ENCODE peak calls at places on chromosomes 4 and X, in ten cellular contexts. S is tibial nerve; E is Karpas-422; W is neural progenitor cell; O is naive thymus-derived CD4-positive, alpha-beta T cell; T is IMR-90; L is mucosa of descending colon; P is ovary; C is mesenchymal stem cell; U is aorta. K is an unnamed sample.

GRCh38 chr4:158913766-158914165 is 144.9 kb downstream of the FNIP2 start:
- DNase-seq in S (no peak), E (no peak), W (no peak), O (no peak), T (no peak), L (no peak), P (no peak), C (no peak), U (no peak), K (no peak)

GRCh38 chr4:7206856-7207567 is 14.7 kb downstream of the SORCS2 start:
- DNase-seq in S (peak; percentile 67), E (no peak), W (peak; percentile 69), O (no peak), T (peak; percentile 90), L (peak; percentile 31), P (peak; percentile 89), C (peak; percentile 84), U (peak; percentile 92), K (no peak)

GRCh38 chrX:11393949-11394654 is 100.9 kb downstream of the AMELX start:
- DNase-seq in S (no peak), E (no peak), W (no peak), O (no peak), T (no peak), L (no peak), P (no peak), C (no peak), U (no peak), K (no peak)

GRCh38 chrX:97860206-97860605 is 976.5 kb downstream of the RPA4 start:
- DNase-seq in S (no peak), E (no peak), W (no peak), O (no peak), T (peak; percentile 73), L (no peak), P (no peak), C (peak; percentile 54), U (no peak), K (no peak)

GRCh38 chr4:169716677-169717076 is 41.1 kb downstream of the HPF1 start:
- DNase-seq in S (no peak), E (no peak), W (no peak), O (no peak), T (peak; percentile 44), L (no peak), P (no peak), C (no peak), U (no peak), K (no peak)

GRCh38 chrX:120365320-120365719 is 3.4 kb downstream of the ATP1B4 start:
- DNase-seq in S (peak; percentile 11), E (peak; percentile 84), W (peak; percentile 68), O (peak; percentile 14), T (no peak), L (peak; percentile 64), P (peak; percentile 31), C (peak; percentile 1), U (peak; percentile 47), K (peak; percentile 22)

GRCh38 chr4:90572996-90573395 is 445.8 kb downstream of the CCSER1 start:
- DNase-seq in S (no peak), E (no peak), W (no peak), O (no peak), T (no peak), L (no peak), P (no peak), C (no peak), U (no peak), K (no peak)

GRCh38 chr4:83212041-83212851 is 72.4 kb downstream of the COQ2 start:
- DNase-seq in S (no peak), E (peak; percentile 60), W (no peak), O (peak; percentile 90), T (no peak), L (peak; percentile 70), P (no peak), C (no peak), U (no peak), K (peak; percentile 31)

GRCh38 chr4:156875697-156876096 is 95.9 kb downstream of the PDGFC start:
- DNase-seq in S (no peak), E (no peak), W (no peak), O (no peak), T (no peak), L (no peak), P (no peak), C (no peak), U (no peak), K (no peak)

GRCh38 chr4:184401397-184402171 is 72.8 kb downstream of the IRF2 start:
- DNase-seq in S (no peak), E (no peak), W (peak; percentile 85), O (no peak), T (no peak), L (no peak), P (no peak), C (no peak), U (no peak), K (no peak)

GRCh38 chrX:38233891-38234807 is 13.5 kb upstream of the SRPX start:
- DNase-seq in S (no peak), E (no peak), W (no peak), O (no peak), T (peak; percentile 73), L (no peak), P (no peak), C (peak; percentile 67), U (no peak), K (no peak)

GRCh38 chr4:38728651-38729141 is 54.1 kb downstream of the TLR10 start:
- DNase-seq in S (no peak), E (no peak), W (no peak), O (no peak), T (no peak), L (peak; percentile 88), P (no peak), C (no peak), U (no peak), K (no peak)

GRCh38 chr4:41050840-41051775 is 163.2 kb downstream of the APBB2 start:
- DNase-seq in S (no peak), E (no peak), W (no peak), O (no peak), T (no peak), L (no peak), P (no peak), C (no peak), U (no peak), K (no peak)

GRCh38 chr4:44760142-44760898 is 34.0 kb upstream of the GNPDA2 start:
- DNase-seq in S (no peak), E (peak; percentile 80), W (peak; percentile 52), O (peak; percentile 18), T (peak; percentile 20), L (peak; percentile 19), P (no peak), C (peak; percentile 62), U (no peak), K (no peak)

GRCh38 chr4:186676531-186677158 is 47.0 kb downstream of the FAT1 start:
- DNase-seq in S (no peak), E (no peak), W (peak; percentile 24), O (no peak), T (peak; percentile 98), L (no peak), P (no peak), C (peak; percentile 94), U (no peak), K (no peak)

GRCh38 chr4:21034728-21035127 is 334.5 kb downstream of the PACRGL start:
- DNase-seq in S (no peak), E (no peak), W (no peak), O (no peak), T (no peak), L (no peak), P (no peak), C (no peak), U (no peak), K (no peak)

DNA sequence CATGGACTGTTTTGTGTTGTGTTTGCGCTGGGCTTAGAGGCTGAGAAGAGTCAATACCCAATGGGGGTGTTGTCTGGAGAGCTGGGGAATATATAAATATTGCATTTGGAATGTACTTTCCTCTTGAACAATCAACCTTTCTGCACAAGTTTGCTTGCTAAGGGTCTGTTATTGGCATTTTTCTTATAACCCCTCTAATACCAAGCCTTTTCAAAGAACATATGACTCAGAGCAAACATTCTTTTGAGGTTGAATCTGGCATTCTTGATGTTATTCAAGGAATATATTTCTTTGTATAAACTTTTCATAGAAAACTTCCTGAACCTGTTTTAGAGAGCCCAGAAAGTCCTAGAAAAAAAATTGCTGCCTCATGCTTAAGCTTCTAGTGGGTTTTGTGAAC is 332.0 kb downstream of the PACRGL start:
- DNase-seq in S (no peak), E (no peak), W (no peak), O (no peak), T (no peak), L (no peak), P (no peak), C (peak; percentile 2), U (no peak), K (no peak)
- H3K9me3 ChIP-seq in S (no peaks in the 10 kb centered on the region), E (peaks cover 5% of the 10 kb centered on the region), W (no peaks in the 10 kb centered on the region), O (no peaks in the 10 kb centered on the region), T (peaks cover 9% of the 10 kb centered on the region), L (no peaks in the 10 kb centered on the region), P (no peaks in the 10 kb centered on the region), C (peaks cover 8% of the 10 kb centered on the region), U (peaks cover 1% of the 10 kb centered on the region), K (no peaks in the 10 kb centered on the region)

GRCh38 chr4:19832388-19832787 is 419.3 kb upstream of the SLIT2 start:
- DNase-seq in S (no peak), E (no peak), W (no peak), O (no peak), T (peak; percentile 31), L (no peak), P (no peak), C (peak; percentile 6), U (no peak), K (no peak)
- H3K9me3 ChIP-seq in S (no peaks in the 10 kb centered on the region), E (peaks cover 28% of the 10 kb centered on the region), W (no peaks in the 10 kb centered on the region), O (no peaks in the 10 kb centered on the region), T (no peaks in the 10 kb centered on the region), L (no peaks in the 10 kb centered on the region), P (peaks cover 3% of the 10 kb centered on the region), C (no peaks in the 10 kb centered on the region), U (no peaks in the 10 kb centered on the region), K (no peaks in the 10 kb centered on the region)

DNA sequence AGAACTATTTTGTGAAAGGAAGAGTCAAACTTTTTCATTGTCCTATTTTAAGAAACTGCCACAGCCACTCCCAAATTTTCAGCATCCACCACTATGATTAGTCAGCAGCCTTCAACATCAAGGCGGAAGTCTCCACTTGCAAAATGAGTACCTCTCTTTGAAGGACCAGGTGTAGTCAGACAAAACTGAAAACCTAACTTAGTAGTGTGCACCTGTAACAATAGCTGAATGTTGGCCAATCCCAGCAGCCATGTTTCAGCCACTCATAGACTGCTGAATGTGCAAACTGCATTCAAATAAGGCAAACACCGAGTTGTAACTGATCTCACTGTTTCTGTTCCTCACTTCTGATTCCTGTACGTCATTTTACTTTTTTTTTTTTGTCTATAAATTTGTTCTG is 341.1 kb downstream of the IL15 start:
- DNase-seq in S (no peak), E (no peak), W (no peak), O (no peak), T (no peak), L (no peak), P (no peak), C (no peak), U (no peak), K (no peak)
- H3K9me3 ChIP-seq in S (no peaks in the 10 kb centered on the region), E (peaks cover 6% of the 10 kb centered on the region), W (no peaks in the 10 kb centered on the region), O (no peaks in the 10 kb centered on the region), T (no peaks in the 10 kb centered on the region), L (no peaks in the 10 kb centered on the region), P (no peaks in the 10 kb centered on the region), C (peaks cover 3% of the 10 kb centered on the region), U (no peaks in the 10 kb centered on the region), K (no peaks in the 10 kb centered on the region)

DNA sequence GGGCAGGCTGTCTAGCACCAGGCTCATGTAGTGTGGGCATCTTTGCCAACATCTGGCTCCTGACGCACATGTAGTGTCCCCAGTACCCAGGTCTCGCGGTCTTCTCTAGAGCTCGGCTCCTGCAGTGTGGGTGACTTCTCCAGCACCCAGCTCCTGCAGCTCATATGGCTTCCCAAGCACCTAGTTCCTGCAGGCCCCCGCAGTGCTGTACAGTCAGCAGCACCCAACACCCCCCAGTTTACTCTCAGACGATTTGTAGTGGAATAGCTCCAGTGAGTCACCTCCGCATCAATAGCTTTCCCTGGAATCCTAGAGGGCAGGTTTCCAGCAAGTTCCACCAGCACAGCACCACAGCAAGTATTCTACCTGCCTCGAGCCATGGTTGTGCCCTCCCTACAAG is 30.9 kb downstream of the ZNF41 start:
- DNase-seq in S (no peak), E (no peak), W (no peak), O (no peak), T (no peak), L (no peak), P (no peak), C (no peak), U (no peak), K (no peak)
- H3K9me3 ChIP-seq in S (peaks cover 19% of the 10 kb centered on the region), E (peaks cover 29% of the 10 kb centered on the region), W (peaks cover 30% of the 10 kb centered on the region), O (peaks cover 14% of the 10 kb centered on the region), T (peaks cover 38% of the 10 kb centered on the region), L (peaks cover 26% of the 10 kb centered on the region), P (peaks cover 6% of the 10 kb centered on the region), C (peaks cover 87% of the 10 kb centered on the region), U (peaks cover 4% of the 10 kb centered on the region), K (peaks cover 13% of the 10 kb centered on the region)